ENCODE peak calls at places on chromosome 17, in seven cellular contexts. K is stimulated activated CD8-positive, alpha-beta memory T cell treated with anti-CD3 and anti-CD28 coated beads, Interleukin-12 subunit alpha, Interleukin-12 subunit beta, amount 100 ng/mL, for 1 hour; F is Right ventricle myocardium superior; U is hepatocyte; O is activated T-helper 1 cell treated with anti-CD3 and anti-CD28 coated beads, Interleukin-2, amount 50 U/mL, for 16 hours; G is activated CD4-positive, alpha-beta T cell treated with anti-CD3 and anti-CD28 coated beads, Interleukin-2, amount 50 U/mL, for 1 hour; L is activated T-helper 9 cell treated with anti-CD3 and anti-CD28 coated beads, Interleukin-2, amount 50 U/mL, for 16 hours. X is an unnamed sample.

GRCh38 chr17:77849203-77849602 is 109.3 kb upstream of the TNRC6C start:
- DNase-seq in K (no peak), F (peak; percentile 5), U (no peak), O (no peak), G (no peak), L (no peak), X (no peak)

GRCh38 chr17:1256699-1257098 is 13.5 kb upstream of the BHLHA9 start:
- DNase-seq in K (no peak), F (no peak), U (no peak), O (no peak), G (no peak), L (no peak), X (no peak)

GRCh38 chr17:80931421-80932265 is 60.0 kb upstream of the CHMP6 start:
- DNase-seq in K (no peak), F (no peak), U (peak; percentile 51), O (no peak), G (no peak), L (no peak), X (no peak)

GRCh38 chr17:7207120-7208001 is 12.3 kb downstream of the DLG4 start:
- DNase-seq in K (no peak), F (no peak), U (no peak), O (no peak), G (no peak), L (no peak), X (no peak)

GRCh38 chr17:35726609-35727460 is 4.6 kb upstream of the RASL10B start:
- DNase-seq in K (no peak), F (peak; percentile 78), U (peak; percentile 86), O (no peak), G (no peak), L (no peak), X (no peak)

GRCh38 chr17:77781536-77781935 is 177.0 kb upstream of the TNRC6C start:
- DNase-seq in K (no peak), F (no peak), U (no peak), O (no peak), G (no peak), L (no peak), X (no peak)

GRCh38 chr17:73043686-73044581 is 48.6 kb downstream of the SLC39A11 start:
- DNase-seq in K (no peak), F (no peak), U (no peak), O (no peak), G (no peak), L (no peak), X (no peak)

GRCh38 chr17:38533706-38534497 is 71.8 kb downstream of the SRCIN1 start:
- DNase-seq in K (no peak), F (peak; percentile 30), U (no peak), O (no peak), G (no peak), L (no peak), X (no peak)

GRCh38 chr17:74852237-74853047 is 7.2 kb downstream of the GRIN2C start:
- DNase-seq in K (no peak), F (no peak), U (peak; percentile 76), O (peak; percentile 21), G (peak; percentile 63), L (peak; percentile 47), X (no peak)

GRCh38 chr17:11282586-11282985 is 41.6 kb downstream of the SHISA6 start:
- DNase-seq in K (no peak), F (no peak), U (no peak), O (no peak), G (no peak), L (no peak), X (no peak)

GRCh38 chr17:58156839-58157803 is 8.9 kb downstream of the OR4D1 start:
- DNase-seq in K (peak; percentile 32), F (peak; percentile 52), U (peak; percentile 12), O (peak; percentile 12), G (peak; percentile 46), L (peak; percentile 38), X (peak; percentile 18)

GRCh38 chr17:57995076-57995956 is 7.3 kb upstream of the VEZF1 start:
- DNase-seq in K (peak; percentile 32), F (peak; percentile 67), U (peak; percentile 84), O (no peak), G (peak; percentile 46), L (peak; percentile 30), X (peak; percentile 25)

GRCh38 chr17:18185391-18185790 is 1.8 kb downstream of the ALKBH5 start:
- DNase-seq in K (no peak), F (no peak), U (no peak), O (no peak), G (no peak), L (no peak), X (no peak)

GRCh38 chr17:17661834-17662233 is 19.4 kb upstream of the RAI1 start:
- DNase-seq in K (no peak), F (no peak), U (no peak), O (no peak), G (no peak), L (no peak), X (no peak)

GRCh38 chr17:19482571-19482970 is 51.1 kb upstream of the SLC47A1 start:
- DNase-seq in K (no peak), F (no peak), U (no peak), O (no peak), G (no peak), L (no peak), X (no peak)

GRCh38 chr17:58932956-58933355 is 173.7 kb downstream of the TRIM37 start:
- DNase-seq in K (no peak), F (no peak), U (no peak), O (no peak), G (no peak), L (no peak), X (no peak)

GRCh38 chr17:29242790-29243189 is 3.9 kb upstream of the CRYBA1 start:
- DNase-seq in K (no peak), F (no peak), U (no peak), O (no peak), G (no peak), L (no peak), X (no peak)

GRCh38 chr17:42467889-42468288 is 9.2 kb downstream of the ATP6V0A1 start:
- DNase-seq in K (no peak), F (no peak), U (peak; percentile 43), O (no peak), G (no peak), L (no peak), X (no peak)

GRCh38 chr17:37744961-37745800 is at the start of gene HNF1B:
- DNase-seq in K (no peak), F (no peak), U (peak; percentile 81), O (no peak), G (no peak), L (no peak), X (peak; percentile 57)

GRCh38 chr17:71412803-71413202 is 708.0 kb upstream of the SOX9 start:
- DNase-seq in K (no peak), F (no peak), U (peak; percentile 41), O (no peak), G (no peak), L (no peak), X (no peak)

GRCh38 chr17:79478051-79478461 is 132.8 kb downstream of the RBFOX3 start:
- DNase-seq in K (no peak), F (no peak), U (no peak), O (no peak), G (no peak), L (no peak), X (no peak)

GRCh38 chr17:17021194-17021863 is 20.9 kb upstream of the MPRIP start:
- DNase-seq in K (no peak), F (peak; percentile 76), U (peak; percentile 85), O (no peak), G (no peak), L (no peak), X (no peak)

GRCh38 chr17:1796800-1797199 is 32.9 kb downstream of the SMYD4 start:
- DNase-seq in K (no peak), F (no peak), U (no peak), O (no peak), G (no peak), L (no peak), X (no peak)

GRCh38 chr17:44971776-44972483 is 3.8 kb upstream of the C1QL1 start:
- DNase-seq in K (no peak), F (no peak), U (no peak), O (no peak), G (no peak), L (peak; percentile 31), X (no peak)

GRCh38 chr17:49717371-49717841 is 9.6 kb upstream of the SLC35B1 start:
- DNase-seq in K (no peak), F (no peak), U (no peak), O (no peak), G (no peak), L (no peak), X (no peak)

GRCh38 chr17:41415833-41416335 is 8.5 kb downstream of the KRT37 start:
- DNase-seq in K (no peak), F (no peak), U (peak; percentile 30), O (no peak), G (no peak), L (no peak), X (no peak)

GRCh38 chr17:46121841-46122485 is 71.3 kb downstream of the KANSL1 start:
- DNase-seq in K (no peak), F (no peak), U (no peak), O (no peak), G (no peak), L (no peak), X (peak; percentile 30)

GRCh38 chr17:38591759-38592241 is 14.0 kb downstream of the SRCIN1 start:
- DNase-seq in K (no peak), F (no peak), U (no peak), O (no peak), G (no peak), L (no peak), X (no peak)

X was measured in GM12891.